ENCODE peak calls at places on chromosomes 13 and 19, in six cellular contexts. One of them, this sample, is unnamed.

GRCh38 chr19:51417807-51418152 is 338 bp upstream of the SIGLEC10 start:
- DNase-seq in fibroblast of the aortic adventitia: no peak
- DNase-seq in endodermal cell: no peak
- DNase-seq in bronchial epithelial cell: no peak
- DNase-seq in PC-3: no peak
- DNase-seq in ovary: no peak
- DNase-seq in this sample: no peak

GRCh38 chr13:98368019-98368418 is 190.9 kb upstream of the RNF113B start:
- DNase-seq in bronchial epithelial cell: no peak
- DNase-seq in ovary: no peak
- DNase-seq in PC-3: no peak
- DNase-seq in fibroblast of the aortic adventitia: no peak
- DNase-seq in endodermal cell: no peak
- DNase-seq in this sample: no peak

GRCh38 chr13:104006625-104007061 is 940.4 kb upstream of the SLC10A2 start:
- DNase-seq in ovary: no peak
- DNase-seq in bronchial epithelial cell: no peak
- DNase-seq in fibroblast of the aortic adventitia: no peak
- DNase-seq in endodermal cell: no peak
- DNase-seq in PC-3: peak
- DNase-seq in this sample: peak

GRCh38 chr19:1438035-1438932 is at the start of gene RPS15:
- DNase-seq in bronchial epithelial cell: peak
- DNase-seq in fibroblast of the aortic adventitia: peak
- DNase-seq in PC-3: peak
- DNase-seq in ovary: peak
- DNase-seq in endodermal cell: peak
- DNase-seq in this sample: peak

GRCh38 chr19:5801796-5802616 is 2.9 kb upstream of the NRTN start:
- DNase-seq in PC-3: no peak
- DNase-seq in fibroblast of the aortic adventitia: no peak
- DNase-seq in bronchial epithelial cell: no peak
- DNase-seq in ovary: no peak
- DNase-seq in endodermal cell: peak
- DNase-seq in this sample: no peak

GRCh38 chr19:15466851-15467733 is 2.7 kb upstream of the RASAL3 start:
- DNase-seq in fibroblast of the aortic adventitia: peak
- DNase-seq in PC-3: peak
- DNase-seq in endodermal cell: no peak
- DNase-seq in ovary: no peak
- DNase-seq in bronchial epithelial cell: peak
- DNase-seq in this sample: peak

GRCh38 chr13:58946274-58946673 is 1217.5 kb downstream of the DIAPH3 start:
- DNase-seq in ovary: no peak
- DNase-seq in PC-3: no peak
- DNase-seq in endodermal cell: no peak
- DNase-seq in fibroblast of the aortic adventitia: no peak
- DNase-seq in bronchial epithelial cell: no peak
- DNase-seq in this sample: no peak

GRCh38 chr19:15188851-15189250 is 11.9 kb downstream of the NOTCH3 start:
- DNase-seq in fibroblast of the aortic adventitia: no peak
- DNase-seq in ovary: no peak
- DNase-seq in PC-3: no peak
- DNase-seq in endodermal cell: no peak
- DNase-seq in bronchial epithelial cell: no peak
- DNase-seq in this sample: no peak

GRCh38 chr19:55369651-55370304 is 485 bp downstream of the IL11 start:
- DNase-seq in endodermal cell: peak
- DNase-seq in ovary: no peak
- DNase-seq in PC-3: peak
- DNase-seq in fibroblast of the aortic adventitia: peak
- DNase-seq in bronchial epithelial cell: peak
- DNase-seq in this sample: peak

GRCh38 chr13:99155821-99156220 is 44.8 kb upstream of the UBAC2 start:
- DNase-seq in bronchial epithelial cell: peak
- DNase-seq in PC-3: no peak
- DNase-seq in fibroblast of the aortic adventitia: no peak
- DNase-seq in ovary: no peak
- DNase-seq in endodermal cell: no peak
- DNase-seq in this sample: peak

GRCh38 chr19:42540071-42540553 is 11.8 kb upstream of the CEACAM1 start:
- DNase-seq in fibroblast of the aortic adventitia: peak
- DNase-seq in endodermal cell: peak
- DNase-seq in PC-3: no peak
- DNase-seq in ovary: no peak
- DNase-seq in bronchial epithelial cell: no peak
- DNase-seq in this sample: no peak

GRCh38 chr13:103009061-103009840 is 57.0 kb downstream of the SLC10A2 start:
- DNase-seq in PC-3: no peak
- DNase-seq in fibroblast of the aortic adventitia: no peak
- DNase-seq in endodermal cell: no peak
- DNase-seq in ovary: no peak
- DNase-seq in bronchial epithelial cell: no peak
- DNase-seq in this sample: no peak

GRCh38 chr13:79870123-79870522 is 389.2 kb downstream of the NDFIP2 start:
- DNase-seq in PC-3: no peak
- DNase-seq in bronchial epithelial cell: peak
- DNase-seq in ovary: no peak
- DNase-seq in endodermal cell: no peak
- DNase-seq in fibroblast of the aortic adventitia: peak
- DNase-seq in this sample: peak

GRCh38 chr19:4794971-4795370 is 3.4 kb downstream of the FEM1A start:
- DNase-seq in PC-3: peak
- DNase-seq in bronchial epithelial cell: peak
- DNase-seq in endodermal cell: no peak
- DNase-seq in ovary: no peak
- DNase-seq in fibroblast of the aortic adventitia: no peak
- DNase-seq in this sample: peak

GRCh38 chr13:79445968-79446645 is 34.8 kb upstream of the NDFIP2 start:
- DNase-seq in endodermal cell: peak
- DNase-seq in ovary: no peak
- DNase-seq in bronchial epithelial cell: no peak
- DNase-seq in PC-3: no peak
- DNase-seq in fibroblast of the aortic adventitia: no peak
- DNase-seq in this sample: no peak

GRCh38 chr13:22061371-22061805 is 390.5 kb downstream of the FGF9 start:
- DNase-seq in endodermal cell: peak
- DNase-seq in fibroblast of the aortic adventitia: no peak
- DNase-seq in bronchial epithelial cell: no peak
- DNase-seq in ovary: no peak
- DNase-seq in PC-3: no peak
- DNase-seq in this sample: no peak

GRCh38 chr13:58950911-58951310 is 1212.8 kb downstream of the DIAPH3 start:
- DNase-seq in endodermal cell: no peak
- DNase-seq in fibroblast of the aortic adventitia: no peak
- DNase-seq in PC-3: no peak
- DNase-seq in bronchial epithelial cell: no peak
- DNase-seq in ovary: no peak
- DNase-seq in this sample: no peak

GRCh38 chr13:19382111-19382510 is 179.2 kb downstream of the TPTE2 start:
- DNase-seq in PC-3: no peak
- DNase-seq in ovary: no peak
- DNase-seq in endodermal cell: no peak
- DNase-seq in bronchial epithelial cell: no peak
- DNase-seq in fibroblast of the aortic adventitia: no peak
- DNase-seq in this sample: no peak

GRCh38 chr13:44815507-44816074 is 173.7 kb downstream of the NUFIP1 start:
- DNase-seq in ovary: peak
- DNase-seq in bronchial epithelial cell: peak
- DNase-seq in fibroblast of the aortic adventitia: peak
- DNase-seq in PC-3: peak
- DNase-seq in endodermal cell: peak
- DNase-seq in this sample: peak

GRCh38 chr13:50214514-50214913 is 199.3 kb downstream of the KCNRG start:
- DNase-seq in endodermal cell: no peak
- DNase-seq in bronchial epithelial cell: no peak
- DNase-seq in fibroblast of the aortic adventitia: no peak
- DNase-seq in PC-3: peak
- DNase-seq in ovary: no peak
- DNase-seq in this sample: no peak

GRCh38 chr13:39765801-39766463 is 110.5 kb downstream of the COG6 start:
- DNase-seq in endodermal cell: peak
- DNase-seq in bronchial epithelial cell: peak
- DNase-seq in fibroblast of the aortic adventitia: no peak
- DNase-seq in ovary: peak
- DNase-seq in PC-3: peak
- DNase-seq in this sample: peak

GRCh38 chr19:391199-391557 is 17.8 kb downstream of the C2CD4C start:
- DNase-seq in PC-3: no peak
- DNase-seq in ovary: no peak
- DNase-seq in fibroblast of the aortic adventitia: no peak
- DNase-seq in bronchial epithelial cell: no peak
- DNase-seq in endodermal cell: no peak
- DNase-seq in this sample: no peak

GRCh38 chr19:10502524-10503001 is 593 bp downstream of the KEAP1 start:
- DNase-seq in bronchial epithelial cell: peak
- DNase-seq in endodermal cell: peak
- DNase-seq in fibroblast of the aortic adventitia: peak
- DNase-seq in ovary: peak
- DNase-seq in PC-3: peak
- DNase-seq in this sample: peak

GRCh38 chr19:10499550-10500246 is 3.5 kb downstream of the KEAP1 start:
- DNase-seq in PC-3: no peak
- DNase-seq in ovary: no peak
- DNase-seq in endodermal cell: peak
- DNase-seq in fibroblast of the aortic adventitia: no peak
- DNase-seq in bronchial epithelial cell: no peak
- DNase-seq in this sample: no peak

GRCh38 chr19:10500247-10500592 is 2.9 kb downstream of the KEAP1 start:
- DNase-seq in bronchial epithelial cell: no peak
- DNase-seq in PC-3: no peak
- DNase-seq in endodermal cell: no peak
- DNase-seq in ovary: no peak
- DNase-seq in fibroblast of the aortic adventitia: no peak
- DNase-seq in this sample: no peak

GRCh38 chr19:10503002-10503789 is at the start of gene KEAP1:
- DNase-seq in endodermal cell: peak
- DNase-seq in fibroblast of the aortic adventitia: peak
- DNase-seq in PC-3: peak
- DNase-seq in bronchial epithelial cell: no peak
- DNase-seq in ovary: peak
- DNase-seq in this sample: peak

DNA sequence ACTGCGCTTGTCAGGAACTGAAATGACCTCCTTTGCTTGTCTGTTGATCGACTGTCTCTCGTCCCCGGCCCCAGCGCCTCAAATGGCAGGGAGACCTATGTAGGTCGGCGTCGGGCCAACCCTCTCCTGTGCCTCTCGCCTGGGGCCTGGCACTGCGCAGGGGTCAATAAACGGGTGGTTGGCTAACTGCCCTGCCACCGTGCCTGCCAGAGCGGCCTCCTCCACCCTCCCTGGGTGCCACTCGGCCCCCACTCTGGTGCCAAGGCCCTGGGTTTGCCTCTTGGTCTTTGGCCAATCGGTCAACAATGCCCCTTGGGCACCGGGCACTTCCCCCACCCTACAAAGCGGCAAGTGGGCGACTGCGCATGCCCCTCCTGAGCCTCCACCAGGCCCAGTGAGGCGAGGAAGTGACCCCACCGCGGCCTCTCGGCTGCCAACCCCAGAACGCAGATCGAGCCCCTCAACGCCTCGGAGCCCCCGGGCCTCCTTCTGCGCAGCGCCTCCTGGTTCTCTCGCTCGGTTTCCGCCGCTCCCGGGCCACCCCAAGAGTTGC is 1.1 kb downstream of the KEAP1 start:
- DNase-seq in endodermal cell: peak
- DNase-seq in fibroblast of the aortic adventitia: peak
- DNase-seq in PC-3: peak
- DNase-seq in ovary: peak
- DNase-seq in bronchial epithelial cell: no peak
- DNase-seq in this sample: peak
- TF ChIP-seq CTCF in endodermal cell: no peak
- TF ChIP-seq CTCF in fibroblast of the aortic adventitia: no peak
- TF ChIP-seq CTCF in PC-3: no peak
- TF ChIP-seq CTCF in ovary: no peak
- TF ChIP-seq CTCF in bronchial epithelial cell: no peak
- TF ChIP-seq CTCF in this sample: no peak

GRCh38 chr13:75612354-75612753 is 23.8 kb upstream of the LMO7 start:
- DNase-seq in fibroblast of the aortic adventitia: no peak
- DNase-seq in endodermal cell: no peak
- DNase-seq in bronchial epithelial cell: no peak
- DNase-seq in ovary: no peak
- DNase-seq in PC-3: no peak
- DNase-seq in this sample: no peak
- TF ChIP-seq CTCF in fibroblast of the aortic adventitia: no peak
- TF ChIP-seq CTCF in endodermal cell: no peak
- TF ChIP-seq CTCF in bronchial epithelial cell: no peak
- TF ChIP-seq CTCF in ovary: no peak
- TF ChIP-seq CTCF in PC-3: no peak
- TF ChIP-seq CTCF in this sample: no peak

GRCh38 chr13:75544681-75545333 is 4.8 kb upstream of the UCHL3 start:
- DNase-seq in ovary: no peak
- DNase-seq in bronchial epithelial cell: peak
- DNase-seq in endodermal cell: no peak
- DNase-seq in fibroblast of the aortic adventitia: peak
- DNase-seq in PC-3: peak
- DNase-seq in this sample: peak

GRCh38 chr13:75541961-75542360 is 4.3 kb upstream of the COMMD6 start:
- DNase-seq in endodermal cell: no peak
- DNase-seq in ovary: no peak
- DNase-seq in PC-3: no peak
- DNase-seq in bronchial epithelial cell: no peak
- DNase-seq in fibroblast of the aortic adventitia: no peak
- DNase-seq in this sample: no peak

GRCh38 chr13:75549262-75550158 is at the start of gene UCHL3:
- DNase-seq in ovary: peak
- DNase-seq in bronchial epithelial cell: peak
- DNase-seq in fibroblast of the aortic adventitia: peak
- DNase-seq in PC-3: peak
- DNase-seq in endodermal cell: peak
- DNase-seq in this sample: peak

GRCh38 chr13:75550159-75550567 is 572 bp downstream of the UCHL3 start:
- DNase-seq in ovary: no peak
- DNase-seq in endodermal cell: no peak
- DNase-seq in PC-3: peak
- DNase-seq in bronchial epithelial cell: peak
- DNase-seq in fibroblast of the aortic adventitia: peak
- DNase-seq in this sample: peak

DNA sequence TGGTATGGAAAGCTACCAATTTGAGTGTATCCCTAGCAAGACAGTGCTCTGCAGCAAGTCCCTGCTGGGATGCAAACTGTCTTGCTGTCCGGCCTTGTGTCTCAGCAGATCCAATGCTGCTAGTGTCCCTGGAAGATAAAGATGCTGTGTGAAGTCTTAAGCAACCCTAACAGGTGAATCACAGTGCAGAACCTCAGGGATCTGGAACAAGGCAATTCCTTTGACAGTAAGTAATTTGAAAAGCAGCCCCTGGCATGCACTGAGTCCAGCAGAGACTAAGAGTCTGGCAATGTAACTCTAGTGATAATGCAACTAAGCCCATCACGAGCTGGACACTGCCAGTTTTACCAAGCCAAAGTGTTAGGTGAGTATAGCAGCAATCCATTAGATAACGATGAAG is 1.7 kb upstream of the UCHL3 start:
- DNase-seq in PC-3: no peak
- DNase-seq in fibroblast of the aortic adventitia: no peak
- DNase-seq in bronchial epithelial cell: no peak
- DNase-seq in endodermal cell: no peak
- DNase-seq in ovary: no peak
- DNase-seq in this sample: peak
- TF ChIP-seq CTCF in PC-3: no peak
- TF ChIP-seq CTCF in fibroblast of the aortic adventitia: no peak
- TF ChIP-seq CTCF in bronchial epithelial cell: no peak
- TF ChIP-seq CTCF in endodermal cell: no peak
- TF ChIP-seq CTCF in ovary: no peak
- TF ChIP-seq CTCF in this sample: no peak

GRCh38 chr13:113023217-113023597 is 54.2 kb downstream of the MCF2L start:
- DNase-seq in fibroblast of the aortic adventitia: peak
- DNase-seq in ovary: no peak
- DNase-seq in endodermal cell: peak
- DNase-seq in PC-3: no peak
- DNase-seq in bronchial epithelial cell: peak
- DNase-seq in this sample: peak
- TF ChIP-seq CTCF in fibroblast of the aortic adventitia: no peak
- TF ChIP-seq CTCF in ovary: no peak
- TF ChIP-seq CTCF in endodermal cell: no peak
- TF ChIP-seq CTCF in PC-3: no peak
- TF ChIP-seq CTCF in bronchial epithelial cell: no peak
- TF ChIP-seq CTCF in this sample: no peak